ENCODE peak calls at places on chromosomes 1 and 21, in eight cellular contexts. One of them, this sample, is unnamed.

GRCh38 chr21:41885341-41886024 is 6.3 kb upstream of the PRDM15 start:
- DNase-seq in cardiac fibroblast: no peak
- DNase-seq in neural progenitor cell: no peak
- DNase-seq in CD8-positive, alpha-beta T cell: no peak
- DNase-seq in mesothelial cell of epicardium: no peak
- DNase-seq in thyroid gland: no peak
- DNase-seq in LNCaP clone FGC: no peak
- DNase-seq in Panc1: no peak
- DNase-seq in this sample: no peak

GRCh38 chr1:242196914-242197313 is 198.0 kb upstream of the MAP1LC3C start:
- DNase-seq in cardiac fibroblast: no peak
- DNase-seq in CD8-positive, alpha-beta T cell: no peak
- DNase-seq in thyroid gland: no peak
- DNase-seq in Panc1: no peak
- DNase-seq in mesothelial cell of epicardium: no peak
- DNase-seq in neural progenitor cell: no peak
- DNase-seq in LNCaP clone FGC: no peak
- DNase-seq in this sample: no peak

GRCh38 chr1:41282679-41283317 is 40.7 kb upstream of the SCMH1 start:
- DNase-seq in Panc1: no peak
- DNase-seq in CD8-positive, alpha-beta T cell: peak; percentile 7
- DNase-seq in neural progenitor cell: peak; percentile 74
- DNase-seq in LNCaP clone FGC: no peak
- DNase-seq in cardiac fibroblast: peak; percentile 22
- DNase-seq in thyroid gland: peak; percentile 47
- DNase-seq in mesothelial cell of epicardium: peak; percentile 37
- DNase-seq in this sample: no peak

GRCh38 chr1:151568626-151569088 is 28.5 kb downstream of the TUFT1 start:
- DNase-seq in Panc1: no peak
- DNase-seq in cardiac fibroblast: no peak
- DNase-seq in mesothelial cell of epicardium: no peak
- DNase-seq in thyroid gland: no peak
- DNase-seq in LNCaP clone FGC: no peak
- DNase-seq in neural progenitor cell: no peak
- DNase-seq in CD8-positive, alpha-beta T cell: peak; percentile 0
- DNase-seq in this sample: no peak

GRCh38 chr1:93180723-93181613 is at the start of gene CCDC18:
- DNase-seq in thyroid gland: no peak
- DNase-seq in cardiac fibroblast: peak; percentile 65
- DNase-seq in mesothelial cell of epicardium: no peak
- DNase-seq in Panc1: no peak
- DNase-seq in CD8-positive, alpha-beta T cell: peak; percentile 34
- DNase-seq in neural progenitor cell: no peak
- DNase-seq in LNCaP clone FGC: no peak
- DNase-seq in this sample: no peak

GRCh38 chr1:216175714-216176113 is 247.5 kb downstream of the USH2A start:
- DNase-seq in cardiac fibroblast: no peak
- DNase-seq in mesothelial cell of epicardium: no peak
- DNase-seq in thyroid gland: no peak
- DNase-seq in neural progenitor cell: no peak
- DNase-seq in Panc1: no peak
- DNase-seq in CD8-positive, alpha-beta T cell: no peak
- DNase-seq in LNCaP clone FGC: no peak
- DNase-seq in this sample: no peak

GRCh38 chr1:3186526-3186921 is 117.5 kb downstream of the PRDM16 start:
- DNase-seq in LNCaP clone FGC: peak; percentile 13
- DNase-seq in thyroid gland: peak; percentile 42
- DNase-seq in cardiac fibroblast: peak; percentile 41
- DNase-seq in mesothelial cell of epicardium: peak; percentile 51
- DNase-seq in CD8-positive, alpha-beta T cell: no peak
- DNase-seq in neural progenitor cell: peak; percentile 44
- DNase-seq in Panc1: no peak
- DNase-seq in this sample: peak; percentile 90

GRCh38 chr1:59138402-59138801 is 158.5 kb upstream of the FGGY start:
- DNase-seq in LNCaP clone FGC: no peak
- DNase-seq in mesothelial cell of epicardium: no peak
- DNase-seq in cardiac fibroblast: peak; percentile 39
- DNase-seq in Panc1: no peak
- DNase-seq in thyroid gland: no peak
- DNase-seq in CD8-positive, alpha-beta T cell: no peak
- DNase-seq in neural progenitor cell: no peak
- DNase-seq in this sample: no peak

GRCh38 chr1:16163882-16164820 is 8.3 kb upstream of the EPHA2 start:
- DNase-seq in cardiac fibroblast: peak; percentile 98
- DNase-seq in CD8-positive, alpha-beta T cell: no peak
- DNase-seq in neural progenitor cell: peak; percentile 51
- DNase-seq in LNCaP clone FGC: no peak
- DNase-seq in thyroid gland: no peak
- DNase-seq in mesothelial cell of epicardium: no peak
- DNase-seq in Panc1: peak; percentile 96
- DNase-seq in this sample: no peak

GRCh38 chr1:31736675-31737074 is 27.5 kb downstream of the ADGRB2 start:
- DNase-seq in LNCaP clone FGC: no peak
- DNase-seq in Panc1: no peak
- DNase-seq in CD8-positive, alpha-beta T cell: no peak
- DNase-seq in cardiac fibroblast: no peak
- DNase-seq in neural progenitor cell: no peak
- DNase-seq in mesothelial cell of epicardium: no peak
- DNase-seq in thyroid gland: no peak
- DNase-seq in this sample: no peak

GRCh38 chr1:27659497-27660299 is 12.3 kb downstream of the IFI6 start:
- DNase-seq in LNCaP clone FGC: no peak
- DNase-seq in CD8-positive, alpha-beta T cell: peak; percentile 82
- DNase-seq in neural progenitor cell: peak; percentile 96
- DNase-seq in Panc1: no peak
- DNase-seq in cardiac fibroblast: peak; percentile 83
- DNase-seq in mesothelial cell of epicardium: peak; percentile 71
- DNase-seq in thyroid gland: peak; percentile 91
- DNase-seq in this sample: peak; percentile 94

GRCh38 chr1:109241841-109242301 is 7.5 kb upstream of the CELSR2 start:
- DNase-seq in CD8-positive, alpha-beta T cell: no peak
- DNase-seq in mesothelial cell of epicardium: no peak
- DNase-seq in thyroid gland: no peak
- DNase-seq in Panc1: no peak
- DNase-seq in cardiac fibroblast: no peak
- DNase-seq in LNCaP clone FGC: no peak
- DNase-seq in neural progenitor cell: no peak
- DNase-seq in this sample: no peak

GRCh38 chr21:35366348-35367085 is 317.4 kb upstream of the RUNX1 start:
- DNase-seq in cardiac fibroblast: peak; percentile 83
- DNase-seq in Panc1: no peak
- DNase-seq in neural progenitor cell: no peak
- DNase-seq in CD8-positive, alpha-beta T cell: no peak
- DNase-seq in mesothelial cell of epicardium: no peak
- DNase-seq in thyroid gland: no peak
- DNase-seq in LNCaP clone FGC: no peak
- DNase-seq in this sample: no peak

GRCh38 chr1:41495171-41495948 is 10.9 kb upstream of the EDN2 start:
- DNase-seq in LNCaP clone FGC: no peak
- DNase-seq in thyroid gland: peak; percentile 37
- DNase-seq in cardiac fibroblast: peak; percentile 42
- DNase-seq in Panc1: no peak
- DNase-seq in CD8-positive, alpha-beta T cell: no peak
- DNase-seq in neural progenitor cell: peak; percentile 66
- DNase-seq in mesothelial cell of epicardium: no peak
- DNase-seq in this sample: no peak

GRCh38 chr1:39639333-39640130 is at the start of gene HEYL:
- DNase-seq in LNCaP clone FGC: no peak
- DNase-seq in Panc1: peak; percentile 32
- DNase-seq in cardiac fibroblast: peak; percentile 60
- DNase-seq in mesothelial cell of epicardium: peak; percentile 46
- DNase-seq in thyroid gland: peak; percentile 48
- DNase-seq in neural progenitor cell: peak; percentile 91
- DNase-seq in CD8-positive, alpha-beta T cell: peak; percentile 64
- DNase-seq in this sample: peak; percentile 76

GRCh38 chr1:207034998-207035397 is 2.4 kb upstream of the C1orf116 start:
- DNase-seq in mesothelial cell of epicardium: no peak
- DNase-seq in Panc1: no peak
- DNase-seq in neural progenitor cell: no peak
- DNase-seq in thyroid gland: no peak
- DNase-seq in CD8-positive, alpha-beta T cell: no peak
- DNase-seq in LNCaP clone FGC: no peak
- DNase-seq in cardiac fibroblast: peak; percentile 68
- DNase-seq in this sample: no peak

GRCh38 chr1:71641903-71642302 is 561.1 kb upstream of the ZRANB2 start:
- DNase-seq in thyroid gland: no peak
- DNase-seq in LNCaP clone FGC: no peak
- DNase-seq in cardiac fibroblast: no peak
- DNase-seq in mesothelial cell of epicardium: no peak
- DNase-seq in Panc1: no peak
- DNase-seq in CD8-positive, alpha-beta T cell: no peak
- DNase-seq in neural progenitor cell: no peak
- DNase-seq in this sample: no peak

GRCh38 chr1:9827558-9828185 is 3.9 kb upstream of the CLSTN1 start:
- DNase-seq in LNCaP clone FGC: no peak
- DNase-seq in neural progenitor cell: no peak
- DNase-seq in Panc1: no peak
- DNase-seq in mesothelial cell of epicardium: no peak
- DNase-seq in cardiac fibroblast: peak; percentile 55
- DNase-seq in thyroid gland: peak; percentile 65
- DNase-seq in CD8-positive, alpha-beta T cell: no peak
- DNase-seq in this sample: no peak
- TF ChIP-seq CTCF in LNCaP clone FGC: no peak
- TF ChIP-seq CTCF in neural progenitor cell: peak; percentile 49
- TF ChIP-seq CTCF in Panc1: no peak
- TF ChIP-seq CTCF in mesothelial cell of epicardium: peak; percentile 54
- TF ChIP-seq CTCF in cardiac fibroblast: peak; percentile 26
- TF ChIP-seq CTCF in thyroid gland: no peak
- TF ChIP-seq CTCF in CD8-positive, alpha-beta T cell: peak; percentile 39
- TF ChIP-seq CTCF in this sample: no peak

GRCh38 chr1:12454406-12455391 is 163.3 kb downstream of the DHRS3 start:
- DNase-seq in Panc1: no peak
- DNase-seq in LNCaP clone FGC: no peak
- DNase-seq in mesothelial cell of epicardium: no peak
- DNase-seq in CD8-positive, alpha-beta T cell: no peak
- DNase-seq in cardiac fibroblast: peak; percentile 53
- DNase-seq in neural progenitor cell: no peak
- DNase-seq in thyroid gland: peak; percentile 74
- DNase-seq in this sample: no peak
- TF ChIP-seq CTCF in Panc1: no peak
- TF ChIP-seq CTCF in LNCaP clone FGC: no peak
- TF ChIP-seq CTCF in mesothelial cell of epicardium: no peak
- TF ChIP-seq CTCF in CD8-positive, alpha-beta T cell: no peak
- TF ChIP-seq CTCF in cardiac fibroblast: no peak
- TF ChIP-seq CTCF in neural progenitor cell: no peak
- TF ChIP-seq CTCF in thyroid gland: no peak
- TF ChIP-seq CTCF in this sample: no peak

GRCh38 chr21:38376693-38377092 is 119.9 kb downstream of the KCNJ15 start:
- DNase-seq in neural progenitor cell: no peak
- DNase-seq in thyroid gland: no peak
- DNase-seq in CD8-positive, alpha-beta T cell: no peak
- DNase-seq in LNCaP clone FGC: no peak
- DNase-seq in cardiac fibroblast: no peak
- DNase-seq in Panc1: no peak
- DNase-seq in mesothelial cell of epicardium: no peak
- DNase-seq in this sample: peak; percentile 56

GRCh38 chr21:38376235-38376634 is 119.4 kb downstream of the KCNJ15 start:
- DNase-seq in Panc1: no peak
- DNase-seq in neural progenitor cell: no peak
- DNase-seq in mesothelial cell of epicardium: no peak
- DNase-seq in cardiac fibroblast: no peak
- DNase-seq in LNCaP clone FGC: no peak
- DNase-seq in thyroid gland: no peak
- DNase-seq in CD8-positive, alpha-beta T cell: no peak
- DNase-seq in this sample: peak; percentile 55

GRCh38 chr21:38379171-38379570 is 119.1 kb downstream of the ERG start:
- DNase-seq in thyroid gland: no peak
- DNase-seq in cardiac fibroblast: peak; percentile 8
- DNase-seq in LNCaP clone FGC: no peak
- DNase-seq in mesothelial cell of epicardium: no peak
- DNase-seq in neural progenitor cell: no peak
- DNase-seq in Panc1: no peak
- DNase-seq in CD8-positive, alpha-beta T cell: no peak
- DNase-seq in this sample: peak; percentile 44

GRCh38 chr21:38380391-38381137 is 117.7 kb downstream of the ERG start:
- DNase-seq in mesothelial cell of epicardium: no peak
- DNase-seq in CD8-positive, alpha-beta T cell: no peak
- DNase-seq in neural progenitor cell: no peak
- DNase-seq in LNCaP clone FGC: no peak
- DNase-seq in cardiac fibroblast: peak; percentile 46
- DNase-seq in thyroid gland: no peak
- DNase-seq in Panc1: no peak
- DNase-seq in this sample: peak; percentile 52

DNA sequence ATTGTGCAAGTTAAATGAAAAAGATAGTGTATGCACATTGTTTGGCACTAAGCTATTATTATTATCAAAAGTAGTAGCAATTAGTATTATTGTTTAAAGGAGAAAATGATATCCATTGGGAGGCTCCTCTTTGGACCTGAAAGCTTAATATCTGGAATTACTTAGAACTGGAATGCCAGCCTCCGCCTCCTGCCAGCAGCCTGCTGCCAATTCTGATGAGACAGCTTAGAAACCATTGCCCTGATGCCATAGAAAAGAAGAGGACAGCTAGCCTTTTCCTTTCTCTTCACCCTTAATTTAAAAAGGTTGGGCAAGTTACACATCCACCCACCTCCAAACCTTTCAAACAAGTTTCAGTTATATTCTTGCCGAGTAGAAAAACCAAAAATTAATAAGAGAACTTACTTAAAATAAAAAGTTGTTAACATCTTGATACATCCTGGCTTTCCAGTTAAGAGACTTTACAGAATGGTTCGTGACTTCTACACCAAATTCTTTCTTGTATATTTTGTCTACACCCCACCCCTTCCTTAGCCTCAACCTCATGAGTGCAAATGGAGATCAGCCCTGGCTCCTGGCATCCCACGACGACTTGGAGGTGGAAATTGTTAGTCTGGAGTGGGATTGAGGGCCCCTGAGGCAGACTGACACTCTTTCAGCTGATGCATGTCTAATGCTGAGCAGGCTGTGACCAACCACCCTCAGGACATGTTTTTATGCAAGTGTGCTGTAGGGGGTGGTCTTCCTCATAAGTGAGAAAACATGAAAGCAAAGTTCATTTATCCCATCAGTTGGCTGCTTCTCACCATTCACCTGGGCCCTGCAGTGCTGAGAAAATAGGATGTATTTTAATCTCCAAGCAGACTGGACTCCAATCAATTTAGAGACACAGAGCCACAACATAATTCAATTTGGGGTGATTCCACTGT is 120.6 kb downstream of the KCNJ15 start:
- DNase-seq in mesothelial cell of epicardium: no peak
- DNase-seq in thyroid gland: no peak
- DNase-seq in CD8-positive, alpha-beta T cell: no peak
- DNase-seq in cardiac fibroblast: no peak
- DNase-seq in neural progenitor cell: no peak
- DNase-seq in Panc1: no peak
- DNase-seq in LNCaP clone FGC: no peak
- DNase-seq in this sample: peak; percentile 38
- TF ChIP-seq CTCF in mesothelial cell of epicardium: no peak
- TF ChIP-seq CTCF in thyroid gland: no peak
- TF ChIP-seq CTCF in CD8-positive, alpha-beta T cell: no peak
- TF ChIP-seq CTCF in cardiac fibroblast: no peak
- TF ChIP-seq CTCF in neural progenitor cell: peak; percentile 5
- TF ChIP-seq CTCF in Panc1: no peak
- TF ChIP-seq CTCF in LNCaP clone FGC: no peak
- TF ChIP-seq CTCF in this sample: no peak

DNA sequence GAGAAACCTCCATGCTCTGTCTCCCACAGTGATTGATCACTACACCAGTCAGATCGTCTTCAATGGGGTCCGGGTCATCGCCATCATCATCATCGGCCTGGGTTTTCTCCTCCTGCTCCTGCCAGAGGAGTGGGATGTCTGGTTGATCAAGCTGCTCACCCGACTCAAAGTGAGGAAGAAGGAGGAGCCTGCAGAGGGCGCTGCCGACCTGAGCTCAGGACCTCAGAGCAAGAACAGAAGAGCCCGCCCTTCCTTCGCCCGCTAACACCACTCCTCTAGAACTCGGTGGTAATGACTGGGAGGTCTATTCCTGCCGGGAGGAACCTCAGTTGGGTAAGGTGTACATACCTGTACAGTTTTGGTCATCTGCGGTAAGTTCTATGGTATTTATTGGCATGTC is 50.3 kb upstream of the COA6 start:
- DNase-seq in Panc1: no peak
- DNase-seq in CD8-positive, alpha-beta T cell: no peak
- DNase-seq in cardiac fibroblast: peak; percentile 43
- DNase-seq in thyroid gland: peak; percentile 14
- DNase-seq in neural progenitor cell: peak; percentile 81
- DNase-seq in LNCaP clone FGC: peak; percentile 40
- DNase-seq in mesothelial cell of epicardium: no peak
- DNase-seq in this sample: no peak
- TF ChIP-seq CTCF in Panc1: peak; percentile 64
- TF ChIP-seq CTCF in CD8-positive, alpha-beta T cell: peak; percentile 50
- TF ChIP-seq CTCF in cardiac fibroblast: peak; percentile 42
- TF ChIP-seq CTCF in thyroid gland: no peak
- TF ChIP-seq CTCF in neural progenitor cell: peak; percentile 72
- TF ChIP-seq CTCF in LNCaP clone FGC: peak; percentile 80
- TF ChIP-seq CTCF in mesothelial cell of epicardium: no peak
- TF ChIP-seq CTCF in this sample: no peak